ENCODE peak calls at places on chromosome 3, in ten cellular contexts. S is GM06990, A is upper lobe of left lung, Z is OCI-LY7, B is endodermal cell, I is astrocyte of the spinal cord, X is psoas muscle, R is choroid plexus epithelial cell, F is cardiac fibroblast, G is A549. P is an unnamed sample.

GRCh38 chr3:190013943-190014924 is 106.5 kb downstream of the P3H2 start:
- DNase-seq in S (peak), A (no peak), Z (no peak), B (peak), I (no peak), X (no peak), R (no peak), F (no peak), G (no peak), P (no peak)

GRCh38 chr3:42151596-42152145 is 60.5 kb downstream of the TRAK1 start:
- DNase-seq in S (no peak), A (no peak), Z (no peak), B (no peak), I (no peak), X (no peak), R (no peak), F (no peak), G (no peak), P (no peak)

GRCh38 chr3:121736112-121736511 is 13.4 kb downstream of the GOLGB1 start:
- DNase-seq in S (no peak), A (no peak), Z (no peak), B (no peak), I (peak), X (no peak), R (peak), F (peak), G (no peak), P (peak)

GRCh38 chr3:2354702-2355101 is 256.0 kb downstream of the CNTN4 start:
- DNase-seq in S (no peak), A (no peak), Z (no peak), B (peak), I (peak), X (no peak), R (peak), F (peak), G (no peak), P (peak)

GRCh38 chr3:166304509-166305063 is 467.4 kb upstream of the BCHE start:
- DNase-seq in S (no peak), A (no peak), Z (no peak), B (no peak), I (no peak), X (no peak), R (no peak), F (no peak), G (no peak), P (no peak)

GRCh38 chr3:63092545-63092944 is 185.6 kb upstream of the SYNPR start:
- DNase-seq in S (no peak), A (no peak), Z (no peak), B (no peak), I (no peak), X (no peak), R (no peak), F (no peak), G (no peak), P (no peak)

GRCh38 chr3:193928354-193929209 is 207.4 kb upstream of the HES1 start:
- DNase-seq in S (no peak), A (no peak), Z (no peak), B (no peak), I (peak), X (no peak), R (peak), F (peak), G (peak), P (no peak)

GRCh38 chr3:105758451-105758850 is 110.4 kb downstream of the CBLB start:
- DNase-seq in S (no peak), A (peak), Z (no peak), B (peak), I (no peak), X (peak), R (no peak), F (no peak), G (no peak), P (no peak)

GRCh38 chr3:63333815-63334214 is 55.7 kb downstream of the SYNPR start:
- DNase-seq in S (no peak), A (no peak), Z (peak), B (no peak), I (peak), X (no peak), R (peak), F (peak), G (no peak), P (peak)

GRCh38 chr3:11662392-11662990 is 18.8 kb upstream of the VGLL4 start:
- DNase-seq in S (no peak), A (no peak), Z (no peak), B (no peak), I (peak), X (no peak), R (peak), F (peak), G (peak), P (peak)

GRCh38 chr3:16768956-16769355 is 115.8 kb upstream of the PLCL2 start:
- DNase-seq in S (no peak), A (no peak), Z (no peak), B (no peak), I (peak), X (no peak), R (peak), F (peak), G (no peak), P (peak)

GRCh38 chr3:108022316-108023150 is 68.3 kb downstream of the CD47 start:
- DNase-seq in S (no peak), A (no peak), Z (no peak), B (no peak), I (no peak), X (no peak), R (peak), F (no peak), G (no peak), P (no peak)

GRCh38 chr3:12449889-12450682 is 34.2 kb upstream of the TSEN2 start:
- DNase-seq in S (no peak), A (no peak), Z (no peak), B (no peak), I (no peak), X (no peak), R (no peak), F (no peak), G (no peak), P (no peak)

GRCh38 chr3:33166095-33166494 is 52.3 kb downstream of the CRTAP start:
- DNase-seq in S (no peak), A (no peak), Z (no peak), B (no peak), I (no peak), X (no peak), R (no peak), F (no peak), G (no peak), P (no peak)

GRCh38 chr3:33170531-33170930 is 48.1 kb downstream of the SUSD5 start:
- DNase-seq in S (no peak), A (no peak), Z (no peak), B (no peak), I (no peak), X (no peak), R (no peak), F (no peak), G (no peak), P (no peak)

GRCh38 chr3:33167716-33168339 is 50.8 kb downstream of the SUSD5 start:
- DNase-seq in S (no peak), A (no peak), Z (no peak), B (no peak), I (peak), X (no peak), R (peak), F (no peak), G (no peak), P (no peak)

GRCh38 chr3:33167284-33167683 is 51.3 kb downstream of the SUSD5 start:
- DNase-seq in S (no peak), A (no peak), Z (no peak), B (no peak), I (no peak), X (no peak), R (no peak), F (no peak), G (no peak), P (no peak)

GRCh38 chr3:33165372-33165771 is 51.6 kb downstream of the CRTAP start:
- DNase-seq in S (no peak), A (no peak), Z (no peak), B (no peak), I (no peak), X (no peak), R (no peak), F (no peak), G (no peak), P (no peak)
- H3K4me3 ChIP-seq in S (no peak), A (no peak), Z (no peak), B (no peak), I (no peak), X (no peak), R (no peak), F (no peak), G (no peak), P (no peak)

GRCh38 chr3:186569779-186570095 is 783 bp upstream of the DNAJB11 start:
- DNase-seq in S (no peak), A (no peak), Z (peak), B (no peak), I (no peak), X (no peak), R (no peak), F (no peak), G (no peak), P (no peak)
- H3K4me3 ChIP-seq in S (peak), A (peak), Z (peak), B (peak), I (peak), X (peak), R (peak), F (peak), G (peak), P (peak)

DNA sequence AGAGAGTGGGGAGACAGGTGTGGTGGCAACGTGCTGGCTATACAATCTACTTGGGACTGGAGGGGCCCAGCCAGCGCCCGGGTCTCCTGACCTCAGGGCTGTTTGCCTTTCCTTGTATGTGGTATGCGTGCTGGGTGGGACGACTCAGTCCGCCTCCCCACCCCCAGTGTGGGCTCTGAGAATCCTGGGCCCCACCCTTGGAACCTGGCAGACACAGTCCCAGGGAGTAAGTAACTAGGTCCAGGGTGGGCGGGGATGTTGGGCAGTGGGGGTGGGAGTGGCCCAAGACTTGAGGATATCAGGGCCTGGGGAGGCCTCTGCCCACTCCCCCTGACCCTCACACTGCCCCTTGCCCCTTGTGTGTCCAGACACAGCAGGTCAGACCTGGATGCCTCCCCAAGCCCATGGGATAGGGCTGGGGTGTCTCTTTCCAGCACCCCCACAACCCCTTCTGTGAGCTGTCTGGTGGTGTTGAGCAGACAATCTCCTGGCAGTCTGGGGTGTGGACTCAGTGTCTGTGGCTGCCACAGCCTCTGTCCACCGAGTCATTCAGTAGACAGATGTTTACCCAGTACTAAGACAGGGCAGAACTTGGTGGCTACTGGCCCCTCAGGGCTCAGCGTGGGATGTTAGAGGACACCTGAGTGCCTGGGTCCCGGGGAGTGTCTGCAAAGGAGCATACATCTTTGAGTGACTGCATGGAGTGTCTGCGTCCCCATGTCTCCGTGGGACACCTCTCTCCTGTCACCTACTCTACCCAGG is 1.3 kb downstream of the CHST13 start:
- DNase-seq in S (no peak), A (no peak), Z (no peak), B (no peak), I (no peak), X (peak), R (no peak), F (no peak), G (no peak), P (no peak)
- H3K4me3 ChIP-seq in S (no peak), A (peak), Z (no peak), B (no peak), I (no peak), X (no peak), R (no peak), F (no peak), G (no peak), P (no peak)

DNA sequence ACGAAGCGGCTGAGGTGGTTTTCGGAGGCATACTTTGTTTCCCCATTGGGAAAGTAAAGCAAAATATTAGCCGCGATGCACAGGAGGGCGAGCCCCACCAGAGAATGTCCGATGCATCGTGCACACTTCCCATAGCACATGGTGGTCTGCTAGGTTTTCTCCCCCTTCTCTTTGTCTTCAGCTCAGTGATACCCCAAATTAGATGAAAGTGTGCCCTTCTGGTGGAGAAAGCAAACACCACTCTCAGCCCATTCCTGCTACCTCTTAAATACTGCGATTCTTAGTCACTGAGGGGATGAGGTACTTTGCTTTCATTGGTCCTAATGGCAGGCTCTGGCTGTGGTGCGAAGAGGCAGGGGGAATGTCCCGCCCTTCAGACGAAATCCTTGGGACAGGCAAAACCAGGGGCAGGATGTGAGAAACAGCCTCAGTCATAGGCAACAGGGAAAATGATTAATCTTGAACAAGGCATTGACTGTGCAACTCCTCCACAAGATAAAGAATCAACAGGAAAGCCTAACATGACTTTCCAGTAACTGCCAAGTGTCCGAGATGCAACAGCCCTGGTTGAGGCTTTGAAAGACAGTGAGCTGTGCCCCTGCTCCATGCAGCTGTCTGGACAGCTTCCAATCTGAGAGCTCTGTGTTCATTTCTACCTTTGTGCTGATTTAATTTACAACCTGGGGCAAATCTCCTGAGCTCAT is at the start of gene TM4SF1:
- DNase-seq in S (no peak), A (no peak), Z (no peak), B (peak), I (peak), X (peak), R (peak), F (peak), G (peak), P (peak)
- H3K4me3 ChIP-seq in S (no peak), A (peak), Z (no peak), B (no peak), I (peak), X (peak), R (peak), F (peak), G (peak), P (peak)

GRCh38 chr3:142725352-142725739 is 1.5 kb downstream of the TRPC1 start:
- DNase-seq in S (no peak), A (no peak), Z (no peak), B (no peak), I (no peak), X (no peak), R (no peak), F (no peak), G (no peak), P (no peak)
- H3K4me3 ChIP-seq in S (no peak), A (peak), Z (no peak), B (peak), I (peak), X (peak), R (peak), F (peak), G (peak), P (peak)

P was measured in fibroblast of the aortic adventitia.